ENCODE peak calls at places on chromosome 16, in ten cellular contexts. X is MCF 10A; I is nucleus accumbens; O is NCI-H2227 treated with DMSO at 0.1 percent for 48 hours; C is T1000; Q is activated T-cell treated with anti-CD3 and anti-CD28 coated beads, Interleukin-2, amount 50 U/mL, for 4 hours; J is GM13977; T is astrocyte of the cerebellum; Y is tibial artery; F is fibroblast of lung. D is an unnamed sample.

GRCh38 chr16:73010150-73010676 is 37.7 kb downstream of the ZFHX3 start:
- DNase-seq in X (no peak), I (no peak), O (no peak), C (no peak), Q (no peak), J (no peak), T (no peak), Y (peak; percentile 68), F (no peak), D (no peak)

GRCh38 chr16:11546522-11547485 is 39.9 kb downstream of the LITAF start:
- DNase-seq in X (no peak), I (no peak), O (no peak), C (no peak), Q (no peak), J (no peak), T (peak; percentile 38), Y (no peak), F (peak; percentile 72), D (no peak)

GRCh38 chr16:55915116-55915827 is 40.1 kb upstream of the CES5A start:
- DNase-seq in X (no peak), I (no peak), O (no peak), C (no peak), Q (no peak), J (no peak), T (no peak), Y (no peak), F (no peak), D (no peak)

GRCh38 chr16:84641643-84642358 is 6.5 kb upstream of the KLHL36 start:
- DNase-seq in X (no peak), I (no peak), O (no peak), C (no peak), Q (no peak), J (no peak), T (no peak), Y (no peak), F (no peak), D (no peak)

GRCh38 chr16:75263963-75264445 is 12.6 kb upstream of the BCAR1 start:
- DNase-seq in X (peak; percentile 47), I (no peak), O (no peak), C (no peak), Q (no peak), J (no peak), T (no peak), Y (peak; percentile 88), F (no peak), D (no peak)

GRCh38 chr16:30698816-30699614 is at the start of gene SRCAP:
- DNase-seq in X (peak; percentile 83), I (peak; percentile 67), O (peak; percentile 88), C (peak; percentile 69), Q (peak; percentile 83), J (peak; percentile 95), T (peak; percentile 32), Y (peak; percentile 94), F (peak; percentile 72), D (peak; percentile 85)

GRCh38 chr16:84308120-84308519 is 13.4 kb downstream of the WFDC1 start:
- DNase-seq in X (peak; percentile 61), I (no peak), O (no peak), C (no peak), Q (no peak), J (peak; percentile 44), T (no peak), Y (peak; percentile 87), F (no peak), D (peak; percentile 16)

GRCh38 chr16:68147438-68147837 is 62.3 kb downstream of the NFATC3 start:
- DNase-seq in X (peak; percentile 18), I (no peak), O (no peak), C (no peak), Q (no peak), J (no peak), T (no peak), Y (no peak), F (no peak), D (no peak)

GRCh38 chr16:12573730-12574383 is 229.8 kb downstream of the CPPED1 start:
- DNase-seq in X (peak; percentile 62), I (no peak), O (no peak), C (no peak), Q (peak; percentile 54), J (peak; percentile 79), T (no peak), Y (peak; percentile 61), F (peak; percentile 14), D (peak; percentile 56)

GRCh38 chr16:8761078-8761477 is 36.4 kb downstream of the TMEM186 start:
- DNase-seq in X (no peak), I (no peak), O (no peak), C (no peak), Q (no peak), J (no peak), T (no peak), Y (no peak), F (no peak), D (no peak)

GRCh38 chr16:50741225-50741807 is 570 bp upstream of the CYLD start:
- DNase-seq in X (peak; percentile 54), I (no peak), O (no peak), C (no peak), Q (no peak), J (no peak), T (no peak), Y (peak; percentile 70), F (no peak), D (no peak)

GRCh38 chr16:2969545-2970521 is 685 bp downstream of the PAQR4 start:
- DNase-seq in X (peak; percentile 73), I (peak; percentile 36), O (peak; percentile 65), C (peak; percentile 78), Q (peak; percentile 60), J (peak; percentile 92), T (no peak), Y (no peak), F (peak; percentile 41), D (peak; percentile 74)

GRCh38 chr16:47939690-47940089 is 216.1 kb downstream of the ABCC12 start:
- DNase-seq in X (peak; percentile 1), I (no peak), O (no peak), C (no peak), Q (no peak), J (no peak), T (no peak), Y (no peak), F (no peak), D (no peak)

GRCh38 chr16:78122774-78123315 is 23.4 kb downstream of the WWOX start:
- DNase-seq in X (peak; percentile 75), I (no peak), O (peak; percentile 81), C (no peak), Q (no peak), J (peak; percentile 56), T (peak; percentile 44), Y (no peak), F (peak; percentile 41), D (peak; percentile 45)

GRCh38 chr16:47156816-47157215 is 13.1 kb upstream of the NETO2 start:
- DNase-seq in X (no peak), I (no peak), O (no peak), C (no peak), Q (no peak), J (no peak), T (no peak), Y (no peak), F (no peak), D (no peak)

GRCh38 chr16:65410801-65411200 is 288.9 kb upstream of the CDH11 start:
- DNase-seq in X (peak; percentile 34), I (no peak), O (no peak), C (no peak), Q (no peak), J (no peak), T (no peak), Y (no peak), F (peak; percentile 82), D (no peak)

GRCh38 chr16:2952679-2953078 is 11.4 kb upstream of the KREMEN2 start:
- DNase-seq in X (no peak), I (no peak), O (peak; percentile 8), C (no peak), Q (no peak), J (no peak), T (no peak), Y (no peak), F (no peak), D (no peak)

GRCh38 chr16:53870831-53871230 is 166.9 kb downstream of the FTO start:
- DNase-seq in X (no peak), I (no peak), O (no peak), C (no peak), Q (no peak), J (no peak), T (no peak), Y (no peak), F (no peak), D (no peak)

GRCh38 chr16:84825896-84826557 is 6.2 kb downstream of the CRISPLD2 start:
- DNase-seq in X (no peak), I (no peak), O (no peak), C (no peak), Q (no peak), J (no peak), T (no peak), Y (no peak), F (peak; percentile 36), D (no peak)

GRCh38 chr16:60304078-60304477 is 1570.0 kb upstream of the GOT2 start:
- DNase-seq in X (no peak), I (no peak), O (no peak), C (no peak), Q (no peak), J (no peak), T (no peak), Y (no peak), F (no peak), D (no peak)

GRCh38 chr16:30488764-30489595 is 16.4 kb downstream of the ITGAL start:
- DNase-seq in X (peak; percentile 20), I (no peak), O (no peak), C (no peak), Q (no peak), J (no peak), T (no peak), Y (no peak), F (no peak), D (no peak)

GRCh38 chr16:11560701-11561439 is 25.8 kb downstream of the LITAF start:
- DNase-seq in X (no peak), I (no peak), O (no peak), C (no peak), Q (peak; percentile 44), J (no peak), T (no peak), Y (no peak), F (no peak), D (no peak)